ENCODE peak calls at places on chromosomes 12 and 14, in four cellular contexts. K is K562, J is GM12878, V is WTC11. L is an unnamed sample.

GRCh38 chr14:50874842-50875241 is 3.0 kb downstream of the ABHD12B start:
- DNase-seq in K (no peak), J (no peak), V (no peak), L (no peak)

GRCh38 chr12:53214687-53215455 is 7.8 kb upstream of the ITGB7 start:
- DNase-seq in K (no peak), J (no peak), V (no peak), L (no peak)

GRCh38 chr14:44966601-44967336 is 4.8 kb downstream of the TOGARAM1 start:
- DNase-seq in J (no peak), V (no peak), K (no peak), L (no peak)

GRCh38 chr12:105280966-105281693 is 45.2 kb upstream of the APPL2 start:
- DNase-seq in J (no peak), V (no peak), K (no peak), L (no peak)

GRCh38 chr14:99945732-99946651 is 119.2 kb upstream of the EVL start:
- DNase-seq in K (no peak), V (no peak), J (no peak), L (no peak)

GRCh38 chr12:107327783-107328182 is 234.4 kb upstream of the CRY1 start:
- DNase-seq in K (no peak), V (no peak), J (no peak), L (no peak)

GRCh38 chr14:93045965-93046695 is 69.6 kb downstream of the ITPK1 start:
- DNase-seq in K (peak; percentile 26), V (no peak), J (no peak), L (peak; percentile 85)

GRCh38 chr12:44286336-44286735 is 450.5 kb downstream of the TMEM117 start:
- DNase-seq in V (no peak), J (no peak), K (no peak), L (no peak)

GRCh38 chr14:22598099-22598895 is at the start of gene ABHD4:
- DNase-seq in V (peak; percentile 83), K (peak; percentile 73), J (no peak), L (peak; percentile 89)

GRCh38 chr14:100726812-100727564 is at the start of gene DLK1:
- DNase-seq in J (no peak), K (peak; percentile 72), V (peak; percentile 49), L (peak; percentile 91)

GRCh38 chr12:92810370-92810769 is 107.6 kb downstream of the PLEKHG7 start:
- DNase-seq in K (no peak), V (no peak), J (peak; percentile 13), L (no peak)

GRCh38 chr14:50083467-50084337 is 32.7 kb downstream of the VCPKMT start:
- DNase-seq in K (no peak), J (no peak), V (no peak), L (no peak)

GRCh38 chr14:62914025-62914424 is 131.2 kb downstream of the KCNH5 start:
- DNase-seq in K (no peak), V (no peak), J (no peak), L (peak; percentile 35)

GRCh38 chr12:71684081-71684480 is 1.8 kb upstream of the TMEM19 start:
- DNase-seq in K (no peak), J (no peak), V (no peak), L (no peak)

GRCh38 chr14:101456246-101457159 is 104.8 kb upstream of the DIO3 start:
- DNase-seq in J (no peak), V (peak; percentile 38), K (no peak), L (no peak)

GRCh38 chr14:54796961-54797360 is 105.7 kb downstream of the GCH1 start:
- DNase-seq in J (no peak), V (no peak), K (no peak), L (no peak)

GRCh38 chr14:54792288-54792687 is 110.3 kb downstream of the GCH1 start:
- DNase-seq in V (no peak), K (no peak), J (no peak), L (no peak)

GRCh38 chr14:54794796-54795195 is 107.8 kb downstream of the GCH1 start:
- DNase-seq in V (no peak), J (no peak), K (no peak), L (no peak)

GRCh38 chr14:54791001-54791400 is 111.6 kb downstream of the GCH1 start:
- DNase-seq in V (no peak), J (no peak), K (no peak), L (no peak)

DNA sequence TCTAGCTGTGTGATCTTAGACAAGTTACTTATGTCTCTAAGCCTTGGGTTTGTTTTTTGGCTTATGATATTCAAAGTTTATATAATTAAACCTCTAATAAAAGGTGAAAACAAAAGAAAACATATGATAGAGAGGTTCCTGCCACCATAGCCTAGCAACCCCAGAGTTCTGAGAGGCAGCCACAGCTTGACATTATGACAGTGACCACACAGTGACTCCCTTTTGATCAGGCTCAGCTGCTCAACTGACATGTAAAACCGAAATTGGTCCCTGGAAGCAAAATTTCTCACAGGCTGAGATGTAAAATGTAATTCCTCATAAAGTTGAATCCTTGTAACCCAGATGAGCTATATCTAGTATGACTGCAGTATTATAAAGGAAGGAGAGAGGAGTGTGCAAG is 108.5 kb downstream of the GCH1 start:
- DNase-seq in K (no peak), J (no peak), V (no peak), L (no peak)
- TF ChIP-seq USF1 in K (no peak), J (no peak), V (no peak), L (no peak)

DNA sequence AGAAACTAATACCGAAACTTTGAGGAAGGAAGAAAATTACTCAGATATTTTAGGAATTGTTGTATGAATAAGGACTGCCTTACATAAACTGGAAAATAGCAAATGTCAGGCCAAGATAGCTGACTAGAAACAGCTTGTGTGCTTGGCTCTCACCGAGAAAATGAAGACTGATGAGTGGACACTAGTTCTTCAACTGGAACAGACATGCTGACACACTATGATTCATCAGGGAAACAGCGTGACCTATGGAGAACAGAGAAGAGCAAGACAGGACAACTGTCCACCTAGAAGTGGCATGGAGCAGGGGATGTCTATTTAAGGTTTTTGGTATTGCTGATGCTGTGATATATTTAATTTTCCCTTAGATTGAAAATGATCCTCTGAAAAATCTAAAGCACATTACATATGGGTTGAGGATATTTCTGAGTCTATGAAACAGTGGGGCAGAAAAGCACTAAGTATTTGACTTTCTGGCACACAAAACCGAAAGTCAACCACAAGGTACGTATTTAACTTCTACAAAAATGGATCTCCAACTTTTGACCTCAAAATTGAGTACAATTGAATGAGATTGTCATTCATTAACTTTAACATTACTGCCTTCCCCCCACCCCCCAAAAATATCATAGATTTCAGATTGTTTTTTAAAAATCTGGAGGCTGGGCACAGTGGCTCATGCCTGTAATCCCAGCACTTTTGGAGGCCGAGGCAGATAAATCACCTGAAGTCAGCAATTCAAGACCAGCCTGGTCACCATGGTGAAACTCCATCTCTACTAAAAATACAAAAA is 863.2 kb downstream of the LRFN5 start:
- DNase-seq in V (no peak), K (no peak), J (peak; percentile 5), L (no peak)
- TF ChIP-seq USF1 in V (no peak), K (no peak), J (no peak), L (no peak)

DNA sequence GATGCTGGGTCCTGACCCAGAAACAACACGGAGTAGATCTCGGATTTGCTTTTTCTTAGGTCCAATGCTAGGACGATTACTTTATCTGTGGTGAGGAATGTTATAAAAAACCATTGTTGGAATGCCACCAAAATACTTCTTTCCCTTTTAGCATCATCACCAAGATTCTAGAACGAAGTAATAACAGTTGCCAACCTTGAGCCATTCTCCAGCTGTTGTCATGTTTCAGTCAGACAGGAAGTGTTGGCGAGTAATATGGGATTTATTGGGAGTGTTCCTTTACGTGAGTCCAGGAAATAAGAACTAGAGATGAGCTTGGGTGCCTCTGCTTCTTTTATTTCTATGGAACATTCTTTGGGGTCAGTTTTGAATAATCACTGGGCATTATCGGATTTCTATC is 892.9 kb downstream of the DIO2 start:
- DNase-seq in K (no peak), V (no peak), J (no peak), L (no peak)
- TF ChIP-seq USF1 in K (no peak), V (no peak), J (no peak), L (no peak)

GRCh38 chr14:103130965-103131364 is 7.7 kb downstream of the TNFAIP2 start:
- DNase-seq in J (no peak), K (no peak), V (no peak), L (peak; percentile 87)
- TF ChIP-seq USF1 in J (no peak), K (no peak), V (no peak), L (no peak)

GRCh38 chr12:29148065-29148957 is 767 bp upstream of the FAR2 start:
- DNase-seq in J (no peak), K (peak; percentile 19), V (peak; percentile 12), L (peak; percentile 80)

GRCh38 chr12:29146201-29146600 is 2.9 kb upstream of the FAR2 start:
- DNase-seq in V (no peak), K (no peak), J (no peak), L (no peak)

GRCh38 chr12:29149691-29150382 is 759 bp downstream of the FAR2 start:
- DNase-seq in K (peak; percentile 30), J (no peak), V (peak; percentile 38), L (no peak)

GRCh38 chr12:29152223-29152868 is 3.3 kb downstream of the FAR2 start:
- DNase-seq in K (no peak), J (no peak), V (no peak), L (no peak)

GRCh38 chr12:29148958-29149690 is at the start of gene FAR2:
- DNase-seq in K (peak; percentile 69), V (peak; percentile 58), J (no peak), L (peak; percentile 85)
- TF ChIP-seq USF1 in K (no peak), V (no peak), J (no peak), L (no peak)

DNA sequence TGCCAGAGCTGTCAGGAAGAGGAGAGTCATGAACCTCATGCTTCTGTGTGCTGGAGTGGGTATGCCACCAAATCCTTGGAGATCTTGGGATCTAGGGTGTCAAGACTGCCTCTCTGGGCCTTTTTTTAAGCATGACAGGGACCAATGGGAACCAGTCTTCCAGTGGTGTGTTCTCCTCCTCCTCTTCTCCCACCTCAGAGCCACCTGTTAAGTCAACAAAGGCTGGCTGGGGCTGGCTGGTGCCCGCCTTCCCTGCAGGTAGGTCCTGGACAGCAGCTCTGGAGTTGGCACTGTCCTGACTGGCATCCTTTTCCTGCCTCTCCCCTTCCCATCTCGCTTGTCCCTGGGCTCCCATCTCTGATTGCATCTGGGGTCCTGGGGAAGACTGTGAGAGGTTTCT is at the start of gene DCD:
- DNase-seq in V (no peak), J (no peak), K (no peak), L (no peak)
- TF ChIP-seq USF1 in V (no peak), J (no peak), K (no peak), L (no peak)

GRCh38 chr12:15796493-15797141 is 7.4 kb upstream of the EPS8 start:
- DNase-seq in J (no peak), K (no peak), V (no peak), L (no peak)
- TF ChIP-seq USF1 in J (no peak), K (no peak), V (no peak), L (no peak)